ENCODE peak calls at places on chromosomes 6 and 20, in eight cellular contexts. I, J, L, G, Z, V, A and H are unnamed samples.

GRCh38 chr6:35048631-35049083 is 92.5 kb downstream of the TCP11 start:
- DNase-seq in Z (no peak), A (peak), V (no peak), G (no peak), J (no peak), I (no peak), L (no peak), H (no peak)

GRCh38 chr6:34536251-34536958 is 19.7 kb downstream of the SPDEF start:
- DNase-seq in V (no peak), J (peak), Z (no peak), A (no peak), G (no peak), L (no peak), I (no peak), H (no peak)

GRCh38 chr6:161748535-161749386 is 474.9 kb upstream of the AGPAT4 start:
- DNase-seq in G (no peak), Z (no peak), I (peak), J (peak), A (no peak), L (peak), V (no peak), H (no peak)

GRCh38 chr6:87706187-87706966 is 4.3 kb upstream of the AKIRIN2 start:
- DNase-seq in Z (no peak), V (peak), A (peak), L (no peak), I (peak), J (no peak), G (no peak), H (no peak)

GRCh38 chr20:63782521-63782971 is 43.0 kb downstream of the SLC2A4RG start:
- DNase-seq in A (no peak), I (no peak), J (peak), Z (no peak), L (no peak), G (no peak), V (no peak), H (no peak)

GRCh38 chr6:89281779-89282246 is 33.3 kb downstream of the GABRR2 start:
- DNase-seq in Z (peak), J (peak), L (no peak), I (peak), G (no peak), A (peak), V (peak), H (no peak)

GRCh38 chr6:70549327-70549726 is 17.4 kb upstream of the SDHAF4 start:
- DNase-seq in G (no peak), V (no peak), L (no peak), J (no peak), I (no peak), A (peak), Z (no peak), H (no peak)

GRCh38 chr6:70151616-70152015 is 151.3 kb downstream of the COL9A1 start:
- DNase-seq in L (no peak), V (no peak), Z (no peak), A (no peak), J (no peak), G (no peak), I (no peak), H (no peak)

GRCh38 chr20:64035933-64036345 is at the start of gene C20orf204:
- DNase-seq in V (no peak), J (no peak), Z (no peak), G (no peak), A (no peak), I (no peak), L (no peak), H (no peak)

GRCh38 chr20:54340667-54341081 is 132.8 kb downstream of the PFDN4 start:
- DNase-seq in V (peak), A (peak), G (no peak), I (peak), J (no peak), L (no peak), Z (peak), H (no peak)